ENCODE peak calls at places on chromosomes 12 and 14, in nine cellular contexts. One of them, this sample, is unnamed.

GRCh38 chr12:128810182-128811127 is 13.3 kb downstream of the SLC15A4 start:
- DNase-seq in glutamatergic neuron: no peak
- DNase-seq in fibroblast of the aortic adventitia: peak; percentile 36
- DNase-seq in dorsolateral prefrontal cortex: peak; percentile 64
- DNase-seq in WTC11: no peak
- DNase-seq in body of pancreas: no peak
- DNase-seq in left ventricle myocardium inferior: peak; percentile 71
- DNase-seq in GM12865: peak; percentile 87
- DNase-seq in pancreas: no peak
- DNase-seq in this sample: no peak

GRCh38 chr12:76449572-76449971 is 101.4 kb upstream of the BBS10 start:
- DNase-seq in fibroblast of the aortic adventitia: peak; percentile 57
- DNase-seq in dorsolateral prefrontal cortex: no peak
- DNase-seq in glutamatergic neuron: no peak
- DNase-seq in GM12865: no peak
- DNase-seq in left ventricle myocardium inferior: no peak
- DNase-seq in pancreas: no peak
- DNase-seq in body of pancreas: no peak
- DNase-seq in WTC11: no peak
- DNase-seq in this sample: no peak

GRCh38 chr14:105939810-105940508 is 413.6 kb downstream of the TMEM121 start:
- DNase-seq in GM12865: peak; percentile 46
- DNase-seq in left ventricle myocardium inferior: no peak
- DNase-seq in pancreas: no peak
- DNase-seq in WTC11: no peak
- DNase-seq in fibroblast of the aortic adventitia: no peak
- DNase-seq in glutamatergic neuron: no peak
- DNase-seq in body of pancreas: no peak
- DNase-seq in dorsolateral prefrontal cortex: no peak
- DNase-seq in this sample: no peak

GRCh38 chr14:100898465-100898864 is 5.1 kb downstream of the RTL1 start:
- DNase-seq in left ventricle myocardium inferior: no peak
- DNase-seq in body of pancreas: no peak
- DNase-seq in pancreas: no peak
- DNase-seq in dorsolateral prefrontal cortex: no peak
- DNase-seq in fibroblast of the aortic adventitia: no peak
- DNase-seq in WTC11: peak; percentile 8
- DNase-seq in GM12865: no peak
- DNase-seq in glutamatergic neuron: no peak
- DNase-seq in this sample: no peak

GRCh38 chr12:75790219-75790618 is 241.4 kb downstream of the PHLDA1 start:
- DNase-seq in GM12865: no peak
- DNase-seq in dorsolateral prefrontal cortex: no peak
- DNase-seq in body of pancreas: no peak
- DNase-seq in fibroblast of the aortic adventitia: no peak
- DNase-seq in glutamatergic neuron: no peak
- DNase-seq in pancreas: no peak
- DNase-seq in left ventricle myocardium inferior: no peak
- DNase-seq in WTC11: no peak
- DNase-seq in this sample: no peak

GRCh38 chr14:43649508-43649907 is 857.6 kb downstream of the FSCB start:
- DNase-seq in left ventricle myocardium inferior: no peak
- DNase-seq in fibroblast of the aortic adventitia: no peak
- DNase-seq in glutamatergic neuron: no peak
- DNase-seq in dorsolateral prefrontal cortex: no peak
- DNase-seq in WTC11: no peak
- DNase-seq in GM12865: no peak
- DNase-seq in body of pancreas: no peak
- DNase-seq in pancreas: no peak
- DNase-seq in this sample: no peak

GRCh38 chr14:24296341-24297157 is 3.0 kb downstream of the DHRS1 start:
- DNase-seq in dorsolateral prefrontal cortex: peak; percentile 46
- DNase-seq in glutamatergic neuron: peak; percentile 67
- DNase-seq in fibroblast of the aortic adventitia: peak; percentile 93
- DNase-seq in WTC11: peak; percentile 54
- DNase-seq in left ventricle myocardium inferior: peak; percentile 43
- DNase-seq in body of pancreas: peak; percentile 73
- DNase-seq in pancreas: peak; percentile 45
- DNase-seq in GM12865: peak; percentile 92
- DNase-seq in this sample: peak; percentile 59

GRCh38 chr14:79745046-79745445 is 466.3 kb downstream of the DIO2 start:
- DNase-seq in WTC11: no peak
- DNase-seq in GM12865: no peak
- DNase-seq in body of pancreas: no peak
- DNase-seq in fibroblast of the aortic adventitia: no peak
- DNase-seq in glutamatergic neuron: no peak
- DNase-seq in dorsolateral prefrontal cortex: no peak
- DNase-seq in pancreas: no peak
- DNase-seq in left ventricle myocardium inferior: no peak
- DNase-seq in this sample: no peak

GRCh38 chr14:61051046-61051445 is 70.0 kb downstream of the SLC38A6 start:
- DNase-seq in glutamatergic neuron: no peak
- DNase-seq in GM12865: no peak
- DNase-seq in WTC11: no peak
- DNase-seq in left ventricle myocardium inferior: peak; percentile 15
- DNase-seq in pancreas: no peak
- DNase-seq in dorsolateral prefrontal cortex: no peak
- DNase-seq in fibroblast of the aortic adventitia: peak; percentile 69
- DNase-seq in body of pancreas: no peak
- DNase-seq in this sample: no peak

DNA sequence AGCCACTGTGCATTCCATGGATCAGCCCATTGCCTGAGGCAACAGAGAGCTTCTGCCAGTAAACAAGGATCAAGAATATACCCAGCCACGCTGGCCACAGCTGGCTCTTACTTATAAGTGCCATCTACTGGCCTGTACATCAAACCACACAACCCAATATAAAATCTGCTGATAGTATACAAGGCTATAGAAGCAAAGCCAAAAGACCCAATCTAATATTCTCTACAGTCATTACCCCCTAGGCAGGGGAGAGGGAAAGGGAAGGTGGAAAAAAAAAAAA is 4.4 kb upstream of the FAM186B start:
- DNase-seq in dorsolateral prefrontal cortex: no peak
- DNase-seq in glutamatergic neuron: no peak
- DNase-seq in GM12865: no peak
- DNase-seq in left ventricle myocardium inferior: no peak
- DNase-seq in body of pancreas: no peak
- DNase-seq in WTC11: no peak
- DNase-seq in pancreas: no peak
- DNase-seq in fibroblast of the aortic adventitia: no peak
- DNase-seq in this sample: no peak
- TF ChIP-seq CTCF in dorsolateral prefrontal cortex: no peak
- TF ChIP-seq CTCF in glutamatergic neuron: no peak
- TF ChIP-seq CTCF in GM12865: no peak
- TF ChIP-seq CTCF in left ventricle myocardium inferior: no peak
- TF ChIP-seq CTCF in body of pancreas: no peak
- TF ChIP-seq CTCF in WTC11: no peak
- TF ChIP-seq CTCF in pancreas: no peak
- TF ChIP-seq CTCF in fibroblast of the aortic adventitia: peak; percentile 6
- TF ChIP-seq CTCF in this sample: no peak

GRCh38 chr14:62181591-62181990 is 419.4 kb downstream of the SNAPC1 start:
- DNase-seq in dorsolateral prefrontal cortex: no peak
- DNase-seq in body of pancreas: no peak
- DNase-seq in GM12865: no peak
- DNase-seq in WTC11: no peak
- DNase-seq in glutamatergic neuron: no peak
- DNase-seq in fibroblast of the aortic adventitia: no peak
- DNase-seq in pancreas: no peak
- DNase-seq in left ventricle myocardium inferior: no peak
- DNase-seq in this sample: no peak

GRCh38 chr14:62185078-62185477 is 422.9 kb downstream of the SNAPC1 start:
- DNase-seq in GM12865: no peak
- DNase-seq in pancreas: no peak
- DNase-seq in body of pancreas: no peak
- DNase-seq in left ventricle myocardium inferior: no peak
- DNase-seq in dorsolateral prefrontal cortex: no peak
- DNase-seq in WTC11: no peak
- DNase-seq in fibroblast of the aortic adventitia: peak; percentile 13
- DNase-seq in glutamatergic neuron: no peak
- DNase-seq in this sample: no peak

DNA sequence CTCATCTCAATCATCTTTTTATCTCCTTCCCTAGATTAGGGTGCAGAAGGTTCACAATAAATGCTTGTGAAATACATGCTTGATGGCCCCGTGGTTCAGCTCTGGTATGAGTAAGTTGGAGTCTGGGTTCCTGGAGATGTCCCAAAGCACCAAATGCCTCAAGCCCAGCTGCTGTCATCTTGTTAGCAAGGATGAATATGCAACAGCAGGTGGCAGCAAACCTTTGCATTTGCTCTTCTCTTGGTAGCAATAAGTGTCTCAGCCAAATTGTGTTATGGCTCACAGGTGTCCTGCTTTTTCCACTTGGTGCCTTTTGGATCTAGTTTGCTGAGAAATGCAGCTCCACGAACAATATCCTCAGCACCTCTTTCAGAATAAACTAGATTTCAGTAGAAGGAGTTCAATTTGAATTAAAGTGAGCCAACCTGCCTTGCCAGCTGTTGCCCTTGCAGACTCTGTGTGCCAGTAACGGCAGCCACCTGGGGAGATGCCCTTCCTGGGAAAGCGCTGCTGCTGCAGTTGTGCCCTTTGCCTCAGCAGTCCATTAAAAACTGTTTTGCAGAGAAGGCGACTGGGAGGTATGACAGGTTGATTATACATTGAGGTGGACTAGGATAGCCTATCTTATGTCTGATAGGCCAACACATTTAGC is 417.3 kb downstream of the SNAPC1 start:
- DNase-seq in dorsolateral prefrontal cortex: peak; percentile 55
- DNase-seq in fibroblast of the aortic adventitia: peak; percentile 95
- DNase-seq in glutamatergic neuron: peak; percentile 54
- DNase-seq in left ventricle myocardium inferior: peak; percentile 16
- DNase-seq in GM12865: peak; percentile 70
- DNase-seq in pancreas: peak; percentile 50
- DNase-seq in body of pancreas: peak; percentile 75
- DNase-seq in WTC11: peak; percentile 73
- DNase-seq in this sample: no peak
- TF ChIP-seq CTCF in dorsolateral prefrontal cortex: peak; percentile 70
- TF ChIP-seq CTCF in fibroblast of the aortic adventitia: peak; percentile 74
- TF ChIP-seq CTCF in glutamatergic neuron: peak; percentile 63
- TF ChIP-seq CTCF in left ventricle myocardium inferior: peak; percentile 60
- TF ChIP-seq CTCF in GM12865: peak; percentile 60
- TF ChIP-seq CTCF in pancreas: peak; percentile 25
- TF ChIP-seq CTCF in body of pancreas: peak; percentile 42
- TF ChIP-seq CTCF in WTC11: peak; percentile 49
- TF ChIP-seq CTCF in this sample: peak; percentile 78

GRCh38 chr14:63544641-63545234 is 1.6 kb upstream of the PPP2R5E start:
- DNase-seq in body of pancreas: peak; percentile 18
- DNase-seq in pancreas: no peak
- DNase-seq in glutamatergic neuron: no peak
- DNase-seq in left ventricle myocardium inferior: no peak
- DNase-seq in fibroblast of the aortic adventitia: peak; percentile 63
- DNase-seq in WTC11: no peak
- DNase-seq in GM12865: peak; percentile 19
- DNase-seq in dorsolateral prefrontal cortex: peak; percentile 7
- DNase-seq in this sample: no peak
- TF ChIP-seq CTCF in body of pancreas: no peak
- TF ChIP-seq CTCF in pancreas: no peak
- TF ChIP-seq CTCF in glutamatergic neuron: no peak
- TF ChIP-seq CTCF in left ventricle myocardium inferior: peak; percentile 63
- TF ChIP-seq CTCF in fibroblast of the aortic adventitia: peak; percentile 78
- TF ChIP-seq CTCF in WTC11: no peak
- TF ChIP-seq CTCF in GM12865: peak; percentile 13
- TF ChIP-seq CTCF in dorsolateral prefrontal cortex: peak; percentile 59
- TF ChIP-seq CTCF in this sample: peak; percentile 47

DNA sequence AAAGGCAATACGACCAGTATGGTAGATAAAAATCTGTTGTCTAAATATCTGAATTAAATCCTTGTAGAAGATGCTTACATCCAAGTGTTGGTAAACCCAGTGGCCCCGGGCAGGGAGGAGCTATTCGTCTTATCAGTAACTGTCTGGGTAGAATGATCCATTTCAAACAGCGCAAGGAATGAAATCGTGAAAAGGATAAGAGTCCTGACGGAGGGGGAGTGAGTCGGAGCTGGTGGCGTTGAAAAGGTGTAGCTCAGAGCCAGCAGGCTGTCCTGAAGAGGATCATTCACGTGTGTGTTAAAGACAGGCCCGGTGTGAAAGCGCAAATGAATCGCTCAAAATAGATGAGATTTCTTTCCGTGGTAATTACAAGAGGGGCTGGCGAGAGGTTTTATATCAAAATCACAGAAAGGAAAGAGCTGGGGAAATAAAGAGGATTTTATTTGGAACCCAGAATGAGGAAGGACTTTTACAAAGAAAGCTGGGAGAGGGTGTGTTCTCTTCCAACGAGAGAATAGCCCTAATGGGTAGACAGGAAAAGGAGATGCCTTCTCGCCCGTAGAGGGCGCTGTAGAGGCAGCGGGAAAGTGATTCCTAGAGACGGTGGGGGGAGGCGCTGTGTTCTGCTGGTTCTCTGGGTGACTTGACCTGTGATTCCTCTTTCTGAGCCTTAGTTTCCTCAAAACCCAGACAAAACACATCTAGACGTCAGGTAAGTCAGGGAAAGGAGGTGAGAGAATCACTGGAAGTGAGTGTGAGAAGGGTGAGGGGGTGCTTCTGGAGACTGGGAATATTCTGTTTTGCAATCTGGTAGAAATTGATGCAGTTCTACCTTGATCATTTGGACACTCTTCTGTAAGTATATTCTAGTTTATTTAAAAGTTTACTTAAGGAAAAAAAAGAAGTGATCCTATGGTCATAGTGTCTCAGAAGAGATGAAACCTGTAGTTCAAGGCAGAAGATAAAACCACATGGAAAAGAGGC is 39.3 kb downstream of the SRRM4 start:
- DNase-seq in GM12865: peak; percentile 14
- DNase-seq in WTC11: peak; percentile 93
- DNase-seq in dorsolateral prefrontal cortex: no peak
- DNase-seq in left ventricle myocardium inferior: peak; percentile 17
- DNase-seq in body of pancreas: peak; percentile 69
- DNase-seq in pancreas: peak; percentile 20
- DNase-seq in fibroblast of the aortic adventitia: no peak
- DNase-seq in glutamatergic neuron: peak; percentile 83
- DNase-seq in this sample: no peak
- TF ChIP-seq CTCF in GM12865: peak; percentile 55
- TF ChIP-seq CTCF in WTC11: peak; percentile 85
- TF ChIP-seq CTCF in dorsolateral prefrontal cortex: peak; percentile 44
- TF ChIP-seq CTCF in left ventricle myocardium inferior: peak; percentile 64
- TF ChIP-seq CTCF in body of pancreas: peak; percentile 67
- TF ChIP-seq CTCF in pancreas: peak; percentile 15
- TF ChIP-seq CTCF in fibroblast of the aortic adventitia: no peak
- TF ChIP-seq CTCF in glutamatergic neuron: peak; percentile 68
- TF ChIP-seq CTCF in this sample: peak; percentile 45

DNA sequence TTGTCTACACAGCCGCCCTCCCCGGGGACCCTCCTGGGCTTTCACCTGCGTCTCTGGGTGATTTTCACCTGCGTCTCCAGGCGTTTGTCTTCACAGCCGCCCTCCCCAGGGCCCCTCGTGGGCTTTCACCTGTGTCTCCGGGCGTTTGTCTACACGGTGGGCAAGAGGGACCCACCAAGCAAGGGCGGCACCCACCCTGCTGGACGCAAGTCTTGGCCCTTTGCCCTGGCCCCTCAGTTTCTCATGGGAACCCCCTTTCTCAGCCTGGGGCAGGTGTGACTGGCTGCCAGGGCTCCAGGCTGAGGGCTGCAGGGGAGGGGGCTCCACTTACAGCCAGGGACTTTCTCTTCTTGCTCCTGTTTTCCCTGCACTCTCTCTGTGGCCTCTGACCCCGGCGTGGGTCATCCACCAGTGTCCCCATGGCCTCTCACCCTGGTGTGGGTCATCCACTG is 68.6 kb upstream of the GALNT9 start:
- DNase-seq in glutamatergic neuron: no peak
- DNase-seq in WTC11: no peak
- DNase-seq in GM12865: no peak
- DNase-seq in body of pancreas: peak; percentile 4
- DNase-seq in fibroblast of the aortic adventitia: no peak
- DNase-seq in left ventricle myocardium inferior: peak; percentile 7
- DNase-seq in dorsolateral prefrontal cortex: no peak
- DNase-seq in pancreas: no peak
- DNase-seq in this sample: no peak
- TF ChIP-seq CTCF in glutamatergic neuron: no peak
- TF ChIP-seq CTCF in WTC11: no peak
- TF ChIP-seq CTCF in GM12865: no peak
- TF ChIP-seq CTCF in body of pancreas: no peak
- TF ChIP-seq CTCF in fibroblast of the aortic adventitia: no peak
- TF ChIP-seq CTCF in left ventricle myocardium inferior: no peak
- TF ChIP-seq CTCF in dorsolateral prefrontal cortex: no peak
- TF ChIP-seq CTCF in pancreas: no peak
- TF ChIP-seq CTCF in this sample: no peak

This sample was measured in D721Med.